ENCODE peak calls at places on chromosome 15, in four cellular contexts. I, P, A and K are unnamed samples.

GRCh38 chr15:97902140-97902780 is 58.2 kb upstream of the ARRDC4 start:
- DNase-seq in I (no peak), P (no peak), A (peak), K (no peak)

GRCh38 chr15:100710744-100711478 is 108.5 kb downstream of the ASB7 start:
- DNase-seq in I (no peak), P (no peak), A (no peak), K (no peak)

GRCh38 chr15:67067161-67067853 is 1.9 kb downstream of the SMAD3 start:
- DNase-seq in I (peak), P (no peak), A (no peak), K (peak)

GRCh38 chr15:39919396-39919739 is 698 bp downstream of the GPR176 start:
- DNase-seq in I (no peak), P (no peak), A (no peak), K (peak)

GRCh38 chr15:39610665-39611064 is 29.8 kb downstream of the THBS1 start:
- DNase-seq in I (no peak), P (no peak), A (no peak), K (no peak)

GRCh38 chr15:82183121-82184031 is 79.2 kb downstream of the EFL1 start:
- DNase-seq in I (no peak), P (no peak), A (peak), K (no peak)

GRCh38 chr15:79881254-79881653 is 15.6 kb downstream of the MTHFS start:
- DNase-seq in I (no peak), P (no peak), A (no peak), K (no peak)

GRCh38 chr15:42130246-42130986 is 26.0 kb downstream of the PLA2G4F start:
- DNase-seq in I (no peak), P (no peak), A (no peak), K (no peak)

GRCh38 chr15:86850939-86851338 is 771.3 kb downstream of the AGBL1 start:
- DNase-seq in I (no peak), P (no peak), A (no peak), K (no peak)

GRCh38 chr15:74869726-74870407 is 3.3 kb downstream of the SCAMP2 start:
- DNase-seq in I (no peak), P (peak), A (no peak), K (no peak)

GRCh38 chr15:24857777-24858176 is 97.0 kb upstream of the SNRPN start:
- DNase-seq in I (no peak), P (no peak), A (no peak), K (no peak)

GRCh38 chr15:80902298-80902801 is 87.3 kb downstream of the MESD start:
- DNase-seq in I (no peak), P (no peak), A (no peak), K (no peak)

GRCh38 chr15:91965501-91966180 is 112.1 kb downstream of the SLCO3A1 start:
- DNase-seq in I (no peak), P (peak), A (peak), K (no peak)

GRCh38 chr15:31440754-31441298 is 114.2 kb downstream of the KLF13 start:
- DNase-seq in I (peak), P (peak), A (no peak), K (no peak)

GRCh38 chr15:96328101-96328958 is 2.2 kb upstream of the NR2F2 start:
- DNase-seq in I (no peak), P (no peak), A (no peak), K (no peak)

GRCh38 chr15:51460796-51461195 is 119.3 kb downstream of the GLDN start:
- DNase-seq in I (no peak), P (no peak), A (no peak), K (no peak)

GRCh38 chr15:78063966-78064365 is 13.5 kb downstream of the TBC1D2B start:
- DNase-seq in I (no peak), P (no peak), A (no peak), K (no peak)

GRCh38 chr15:96412919-96413231 is 82.4 kb downstream of the NR2F2 start:
- DNase-seq in I (no peak), P (no peak), A (no peak), K (no peak)

GRCh38 chr15:74732846-74733245 is 7.5 kb upstream of the CYP1A1 start:
- DNase-seq in I (no peak), P (no peak), A (no peak), K (no peak)

GRCh38 chr15:73930371-73930770 is 4.1 kb downstream of the LOXL1 start:
- DNase-seq in I (no peak), P (no peak), A (no peak), K (no peak)

GRCh38 chr15:66563126-66563525 is 2.7 kb downstream of the LCTL start:
- DNase-seq in I (no peak), P (no peak), A (no peak), K (no peak)

GRCh38 chr15:55884223-55884622 is 109.2 kb downstream of the NEDD4 start:
- DNase-seq in I (no peak), P (no peak), A (no peak), K (no peak)

GRCh38 chr15:66631616-66632263 is 65.9 kb upstream of the LCTL start:
- DNase-seq in I (no peak), P (no peak), A (no peak), K (no peak)

GRCh38 chr15:32096867-32097266 is 66.6 kb downstream of the CHRNA7 start:
- DNase-seq in I (no peak), P (no peak), A (no peak), K (no peak)

GRCh38 chr15:36026627-36027026 is 480.7 kb upstream of the DPH6 start:
- DNase-seq in I (no peak), P (no peak), A (no peak), K (no peak)

GRCh38 chr15:92886229-92886628 is 13.9 kb upstream of the CHD2 start:
- DNase-seq in I (no peak), P (no peak), A (no peak), K (no peak)

GRCh38 chr15:100788080-100788730 is 91.4 kb upstream of the ALDH1A3 start:
- DNase-seq in I (no peak), P (no peak), A (no peak), K (no peak)

GRCh38 chr15:24848050-24848449 is 106.7 kb upstream of the SNRPN start:
- DNase-seq in I (no peak), P (peak), A (no peak), K (peak)

GRCh38 chr15:34730701-34731100 is 24.1 kb downstream of the GJD2 start:
- DNase-seq in I (no peak), P (no peak), A (no peak), K (no peak)

GRCh38 chr15:85443593-85444328 is 63.4 kb downstream of the AKAP13 start:
- DNase-seq in I (peak), P (no peak), A (no peak), K (no peak)
- TF ChIP-seq CTCF in I (no peak), P (no peak), A (no peak), K (no peak)

GRCh38 chr15:71572452-71573053 is 237.8 kb upstream of the NR2E3 start:
- DNase-seq in I (no peak), P (no peak), A (no peak), K (peak)

GRCh38 chr15:71571641-71572040 is 238.7 kb upstream of the NR2E3 start:
- DNase-seq in I (no peak), P (no peak), A (no peak), K (no peak)

GRCh38 chr15:71577071-71577470 is 233.3 kb upstream of the NR2E3 start:
- DNase-seq in I (no peak), P (no peak), A (no peak), K (no peak)

GRCh38 chr15:71573599-71573998 is 236.8 kb upstream of the NR2E3 start:
- DNase-seq in I (no peak), P (no peak), A (no peak), K (no peak)

DNA sequence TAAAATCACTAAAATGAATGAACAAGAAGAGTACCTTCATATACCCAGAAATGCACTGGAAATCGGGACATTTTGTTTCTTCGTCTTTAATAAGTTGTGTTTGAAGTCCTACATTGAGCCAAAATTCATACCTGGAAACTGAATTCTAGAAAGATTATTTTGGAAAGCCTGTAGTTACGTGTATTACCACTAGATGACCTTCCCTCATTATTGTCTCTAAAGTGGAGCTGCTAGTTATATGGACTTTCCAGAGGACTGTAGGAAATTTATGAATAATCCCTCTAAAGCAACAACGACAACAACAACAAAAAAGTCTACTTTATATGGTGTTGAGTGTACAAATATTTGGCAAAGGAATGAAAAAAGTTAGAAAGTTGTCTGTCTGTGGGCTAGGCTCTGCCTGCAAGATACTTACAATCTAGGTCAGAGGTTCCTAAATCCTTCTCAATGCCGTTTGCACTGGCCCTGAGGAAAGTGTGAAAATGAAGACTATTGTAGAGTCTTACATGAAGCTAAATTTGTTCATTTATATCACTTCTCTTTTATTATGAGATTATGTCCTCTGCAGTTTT is 234.8 kb upstream of the NR2E3 start:
- DNase-seq in I (no peak), P (no peak), A (no peak), K (no peak)
- TF ChIP-seq CTCF in I (peak), P (peak), A (peak), K (peak)

GRCh38 chr15:85009435-85009834 is 27.8 kb downstream of the PDE8A start:
- DNase-seq in I (no peak), P (no peak), A (peak), K (no peak)

GRCh38 chr15:85008474-85009260 is 27.0 kb downstream of the PDE8A start:
- DNase-seq in I (no peak), P (no peak), A (no peak), K (no peak)

GRCh38 chr15:85011210-85011571 is 29.5 kb downstream of the PDE8A start:
- DNase-seq in I (no peak), P (no peak), A (no peak), K (no peak)

GRCh38 chr15:85010114-85010471 is 28.4 kb downstream of the PDE8A start:
- DNase-seq in I (no peak), P (no peak), A (no peak), K (no peak)

GRCh38 chr15:85010472-85011209 is 29.0 kb downstream of the PDE8A start:
- DNase-seq in I (peak), P (no peak), A (peak), K (no peak)
- TF ChIP-seq CTCF in I (peak), P (no peak), A (peak), K (no peak)

GRCh38 chr15:49832421-49832980 is 211.7 kb downstream of the DTWD1 start:
- DNase-seq in I (peak), P (peak), A (no peak), K (peak)
- TF ChIP-seq CTCF in I (peak), P (peak), A (peak), K (no peak)

DNA sequence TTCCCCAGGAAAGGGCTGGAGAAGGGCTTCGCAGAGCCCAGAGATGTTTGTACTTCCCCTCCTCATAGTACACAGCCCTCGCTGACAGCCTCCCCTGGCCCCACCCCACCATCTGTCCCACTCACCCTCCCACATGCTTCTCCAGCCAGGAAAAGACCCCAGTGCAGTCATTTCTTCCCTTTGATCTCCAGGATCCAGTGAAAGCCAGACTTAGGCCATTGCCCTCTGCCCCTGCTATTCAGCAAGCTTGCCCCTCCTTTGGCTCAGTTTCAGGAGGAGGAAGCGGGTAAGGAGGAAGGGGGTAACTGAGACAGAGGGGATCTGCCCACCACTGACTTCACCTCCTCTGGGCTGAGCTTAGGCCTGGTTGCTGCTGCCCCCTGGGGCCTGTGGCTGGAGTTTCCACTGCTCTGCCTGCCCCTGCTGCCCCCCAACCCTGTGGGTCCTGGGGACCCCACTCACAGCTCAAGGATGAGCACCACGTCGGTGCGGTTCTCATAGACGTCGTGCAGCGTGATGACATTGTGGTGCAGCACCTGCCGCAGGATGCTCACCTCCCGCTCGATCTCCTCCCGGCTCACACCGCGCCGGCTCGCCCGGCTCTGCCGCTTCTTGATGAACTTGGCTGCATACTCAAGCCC is 63.1 kb downstream of the DAPK2 start:
- DNase-seq in I (no peak), P (no peak), A (no peak), K (no peak)
- TF ChIP-seq CTCF in I (no peak), P (no peak), A (no peak), K (no peak)

GRCh38 chr15:52463638-52464037 is 65.0 kb downstream of the MYO5A start:
- DNase-seq in I (no peak), P (no peak), A (no peak), K (no peak)
- TF ChIP-seq CTCF in I (no peak), P (peak), A (no peak), K (no peak)

GRCh38 chr15:68935400-68935937 is 5.1 kb downstream of the SPESP1 start:
- DNase-seq in I (no peak), P (no peak), A (no peak), K (no peak)
- TF ChIP-seq CTCF in I (no peak), P (no peak), A (no peak), K (no peak)

DNA sequence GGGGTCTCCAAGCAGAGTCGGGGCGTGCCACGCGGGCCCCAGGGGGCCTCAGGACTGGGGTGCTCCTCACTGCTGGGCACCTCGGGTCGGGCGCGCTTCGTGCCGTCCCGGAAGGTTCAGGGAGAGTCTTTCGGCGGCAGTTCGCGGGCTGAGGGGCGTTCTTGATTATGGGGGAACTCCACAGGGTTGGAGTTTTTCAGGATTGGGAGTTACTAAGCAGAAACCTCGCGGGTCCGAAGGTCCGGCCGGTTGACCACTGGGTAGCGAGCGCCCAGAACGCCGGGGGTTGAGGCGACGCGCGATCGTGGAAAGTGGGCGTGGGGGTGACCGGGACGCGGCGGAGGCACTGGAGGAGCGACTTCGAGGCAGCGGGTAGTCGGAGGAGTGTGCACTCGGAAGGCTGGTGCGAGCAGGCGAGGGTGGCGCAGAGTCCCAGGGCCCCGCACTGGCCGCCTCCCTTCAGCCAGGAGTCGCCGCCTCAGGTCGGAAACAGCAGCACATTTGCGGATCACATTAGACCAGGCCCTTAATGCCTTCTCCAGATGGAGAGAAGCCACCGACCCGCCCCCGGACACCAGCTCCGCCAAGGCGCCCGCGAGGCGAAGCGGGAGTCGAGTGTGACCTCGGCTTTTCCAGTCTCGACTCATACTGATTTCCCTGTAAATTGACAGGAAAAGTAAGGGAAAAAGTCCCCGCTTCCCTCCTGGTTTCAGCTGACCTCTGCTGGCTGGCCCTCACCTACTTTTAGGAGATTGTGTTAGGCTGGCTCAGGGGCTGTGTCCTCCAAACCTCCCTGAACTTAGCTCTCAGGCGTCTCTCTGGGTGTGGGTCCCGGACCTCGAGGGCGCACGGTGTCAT is 685 bp downstream of the ADAMTSL3 start:
- DNase-seq in I (no peak), P (no peak), A (no peak), K (peak)
- TF ChIP-seq CTCF in I (no peak), P (no peak), A (no peak), K (no peak)

GRCh38 chr15:59189224-59189623 is 17.4 kb upstream of the LDHAL6B start:
- DNase-seq in I (no peak), P (no peak), A (no peak), K (no peak)

GRCh38 chr15:59194639-59195325 is 11.9 kb upstream of the LDHAL6B start:
- DNase-seq in I (no peak), P (no peak), A (no peak), K (no peak)

GRCh38 chr15:59186501-59186900 is 20.1 kb upstream of the LDHAL6B start:
- DNase-seq in I (no peak), P (no peak), A (no peak), K (no peak)

GRCh38 chr15:59190291-59190690 is 16.4 kb upstream of the LDHAL6B start:
- DNase-seq in I (no peak), P (no peak), A (no peak), K (no peak)

DNA sequence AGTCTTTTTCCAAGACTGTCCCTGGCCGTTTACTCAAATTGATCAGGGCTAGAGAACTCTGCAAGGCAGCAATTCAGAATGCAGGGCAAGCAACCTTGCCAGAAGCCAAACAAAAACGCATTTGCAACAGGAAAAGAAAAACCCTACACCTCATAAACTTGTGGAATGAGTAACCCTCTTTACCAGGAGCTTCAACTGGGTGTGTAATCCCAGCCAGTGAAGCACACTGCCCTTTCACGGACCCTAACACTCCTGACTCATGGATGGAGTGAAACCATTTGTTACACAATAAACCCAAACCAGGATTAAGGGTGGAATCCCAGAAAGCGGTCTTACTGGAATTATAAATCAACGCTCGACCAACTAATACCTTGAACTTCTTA is 14.8 kb upstream of the LDHAL6B start:
- DNase-seq in I (no peak), P (no peak), A (peak), K (no peak)
- TF ChIP-seq CTCF in I (no peak), P (no peak), A (no peak), K (no peak)

GRCh38 chr15:90294159-90294558 is 28.7 kb downstream of the NGRN start:
- DNase-seq in I (no peak), P (no peak), A (no peak), K (no peak)

GRCh38 chr15:90296996-90297395 is 31.5 kb downstream of the NGRN start:
- DNase-seq in I (no peak), P (no peak), A (no peak), K (no peak)

GRCh38 chr15:90295270-90295648 is 29.8 kb downstream of the NGRN start:
- DNase-seq in I (no peak), P (no peak), A (no peak), K (no peak)

GRCh38 chr15:90291679-90292356 is 26.3 kb downstream of the NGRN start:
- DNase-seq in I (peak), P (peak), A (no peak), K (no peak)

GRCh38 chr15:90294601-90295269 is 29.3 kb downstream of the NGRN start:
- DNase-seq in I (no peak), P (no peak), A (no peak), K (no peak)
- TF ChIP-seq CTCF in I (no peak), P (no peak), A (no peak), K (no peak)